ENCODE peak calls at places on chromosomes 13 and 19, in five cellular contexts. S, R, F, P and Q are unnamed samples.

GRCh38 chr19:27679905-27680304 is 1533.0 kb downstream of the UQCRFS1 start:
- DNase-seq in S (no peak), F (no peak), P (no peak), R (no peak), Q (no peak)

GRCh38 chr13:46666727-46667456 is 113.9 kb downstream of the LRCH1 start:
- DNase-seq in F (no peak), R (no peak), S (peak; percentile 82), P (no peak), Q (no peak)

GRCh38 chr19:23509686-23510450 is 114.6 kb upstream of the ZNF91 start:
- DNase-seq in P (no peak), R (no peak), S (no peak), F (no peak), Q (no peak)

GRCh38 chr13:47000166-47000565 is 103.3 kb upstream of the HTR2A start:
- DNase-seq in F (no peak), P (no peak), R (peak; percentile 56), S (no peak), Q (no peak)

GRCh38 chr13:28754698-28755545 is 36.2 kb upstream of the SLC46A3 start:
- DNase-seq in S (no peak), F (peak; percentile 42), R (no peak), P (no peak), Q (no peak)

GRCh38 chr13:31234729-31235128 is 35.0 kb downstream of the B3GLCT start:
- DNase-seq in F (no peak), R (no peak), P (no peak), S (no peak), Q (no peak)

GRCh38 chr13:33188093-33188882 is 97.3 kb downstream of the STARD13 start:
- DNase-seq in F (no peak), R (peak; percentile 68), S (no peak), P (no peak), Q (no peak)

GRCh38 chr19:41172297-41173164 is 20.5 kb upstream of the CYP2S1 start:
- DNase-seq in R (no peak), P (no peak), F (peak; percentile 37), S (no peak), Q (no peak)

GRCh38 chr13:50323440-50324070 is 308.3 kb downstream of the KCNRG start:
- DNase-seq in F (no peak), R (peak; percentile 97), P (no peak), S (no peak), Q (peak; percentile 84)

GRCh38 chr13:99227331-99227900 is 26.8 kb downstream of the UBAC2 start:
- DNase-seq in F (no peak), S (no peak), R (no peak), P (no peak), Q (no peak)

GRCh38 chr13:100100115-100100879 is 11.4 kb downstream of the PCCA start:
- DNase-seq in F (no peak), R (peak; percentile 89), P (peak; percentile 41), S (no peak), Q (no peak)

GRCh38 chr19:54105796-54106195 is 3.1 kb downstream of the NDUFA3 start:
- DNase-seq in P (peak; percentile 11), S (no peak), R (no peak), F (no peak), Q (no peak)

GRCh38 chr13:27968316-27969072 is 621 bp downstream of the CDX2 start:
- DNase-seq in S (no peak), F (no peak), P (no peak), R (no peak), Q (no peak)

GRCh38 chr19:42248270-42249148 is 6.1 kb upstream of the GSK3A start:
- DNase-seq in F (no peak), P (peak; percentile 49), R (no peak), S (no peak), Q (no peak)

GRCh38 chr19:52221831-52222375 is 32.1 kb downstream of the PPP2R1A start:
- DNase-seq in P (no peak), F (no peak), R (no peak), S (peak; percentile 32), Q (no peak)

GRCh38 chr13:40558656-40559055 is 107.8 kb downstream of the FOXO1 start:
- DNase-seq in R (no peak), P (no peak), S (no peak), F (no peak), Q (no peak)

GRCh38 chr13:112078879-112079526 is 12.1 kb downstream of the SOX1 start:
- DNase-seq in S (peak; percentile 2), R (no peak), F (no peak), P (no peak), Q (no peak)

GRCh38 chr19:5035817-5036732 is 67.2 kb downstream of the KDM4B start:
- DNase-seq in S (no peak), F (no peak), R (no peak), P (peak; percentile 40), Q (no peak)

GRCh38 chr19:3801412-3802096 is 15.4 kb upstream of the MATK start:
- DNase-seq in P (peak; percentile 28), S (no peak), F (no peak), R (peak; percentile 26), Q (no peak)

GRCh38 chr13:96898855-96899254 is 95.4 kb downstream of the OXGR1 start:
- DNase-seq in S (no peak), F (no peak), R (no peak), P (no peak), Q (no peak)

GRCh38 chr13:78972561-78972960 is 313.6 kb upstream of the OBI1 start:
- DNase-seq in P (no peak), S (no peak), R (no peak), F (no peak), Q (no peak)

GRCh38 chr13:24032674-24033073 is 127.8 kb upstream of the SPATA13 start:
- DNase-seq in F (peak; percentile 7), R (peak; percentile 64), P (no peak), S (no peak), Q (no peak)

GRCh38 chr13:31172535-31172934 is 10.8 kb upstream of the HSPH1 start:
- DNase-seq in F (no peak), P (no peak), R (peak; percentile 90), S (no peak), Q (peak; percentile 62)

GRCh38 chr19:572891-573825 is 762 bp downstream of the BSG start:
- DNase-seq in S (peak; percentile 74), R (peak; percentile 45), F (peak; percentile 52), P (peak; percentile 79), Q (no peak)

GRCh38 chr13:27964741-27965323 is 4.3 kb downstream of the CDX2 start:
- DNase-seq in F (no peak), R (no peak), P (no peak), S (no peak), Q (no peak)

GRCh38 chr13:29754486-29754806 is 96.0 kb downstream of the UBL3 start:
- DNase-seq in F (no peak), S (no peak), P (no peak), R (peak; percentile 73), Q (no peak)

GRCh38 chr19:51547397-51548212 is 16.1 kb upstream of the SIGLEC6 start:
- DNase-seq in S (no peak), F (no peak), R (no peak), P (no peak), Q (no peak)

GRCh38 chr13:109785892-109786450 is 412 bp downstream of the IRS2 start:
- DNase-seq in S (no peak), F (no peak), R (no peak), P (no peak), Q (no peak)

GRCh38 chr19:38735257-38735686 is 9.0 kb downstream of the CAPN12 start:
- DNase-seq in P (peak; percentile 52), F (no peak), R (no peak), S (peak; percentile 67), Q (no peak)

GRCh38 chr19:7004313-7004931 is 16.8 kb downstream of the MBD3L2B start:
- DNase-seq in S (no peak), F (no peak), P (no peak), R (peak; percentile 12), Q (no peak)

GRCh38 chr19:18869231-18869575 is 26.8 kb downstream of the CERS1 start:
- DNase-seq in P (no peak), F (no peak), S (no peak), R (no peak), Q (no peak)

GRCh38 chr13:60811581-60811980 is 414.6 kb downstream of the TDRD3 start:
- DNase-seq in R (no peak), P (no peak), F (no peak), S (no peak), Q (no peak)

GRCh38 chr19:38778733-38779132 is 5.4 kb upstream of the LGALS7 start:
- DNase-seq in R (no peak), F (no peak), P (no peak), S (no peak), Q (no peak)

GRCh38 chr13:94228781-94229180 is 250.7 kb downstream of the DCT start:
- DNase-seq in S (no peak), F (no peak), P (no peak), R (peak; percentile 45), Q (peak; percentile 5)

DNA sequence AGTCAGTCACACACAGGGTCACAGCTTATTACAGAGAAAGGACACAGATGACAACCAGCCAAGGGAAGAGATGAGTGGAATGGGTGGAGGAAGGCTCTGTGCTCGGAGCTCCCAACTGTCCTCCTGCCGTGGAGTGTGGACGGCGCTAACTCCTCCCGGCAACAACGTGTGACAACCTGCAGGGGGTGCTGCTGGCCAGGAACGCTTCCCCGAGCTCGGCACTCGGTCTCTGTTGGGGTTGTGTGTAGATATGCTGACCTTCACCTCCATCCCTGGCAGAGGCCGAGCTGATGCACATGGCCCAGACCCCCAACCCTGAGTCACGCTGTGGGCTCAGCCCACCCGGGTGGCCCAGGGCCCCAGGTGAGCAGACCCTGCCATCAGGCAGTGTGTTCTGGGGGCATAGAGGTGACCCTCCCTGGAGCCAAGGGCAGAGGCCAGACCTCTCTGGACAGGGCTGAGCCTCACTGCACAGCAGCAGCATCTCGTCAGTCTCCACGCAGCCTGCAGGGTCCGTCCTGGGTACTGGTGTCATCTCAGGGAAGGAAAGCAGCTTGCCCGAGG is 14.1 kb downstream of the ZNF444 start:
- DNase-seq in F (no peak), R (no peak), P (no peak), S (no peak), Q (no peak)
- TF ChIP-seq CTCF in F (no peak), R (peak; percentile 37), P (no peak), S (no peak), Q (peak; percentile 39)

GRCh38 chr19:43779820-43780219 is 953 bp downstream of the KCNN4 start:
- DNase-seq in P (no peak), S (no peak), F (no peak), R (no peak), Q (no peak)

GRCh38 chr19:43780706-43781525 is at the start of gene KCNN4:
- DNase-seq in S (no peak), P (no peak), R (peak; percentile 91), F (no peak), Q (peak; percentile 39)

GRCh38 chr19:43777163-43777700 is 3.5 kb downstream of the KCNN4 start:
- DNase-seq in S (no peak), P (no peak), F (no peak), R (peak; percentile 82), Q (no peak)

GRCh38 chr19:43779147-43779819 is 1.5 kb downstream of the KCNN4 start:
- DNase-seq in S (peak; percentile 72), P (no peak), F (no peak), R (no peak), Q (no peak)

GRCh38 chr19:43778651-43779050 is 2.1 kb downstream of the KCNN4 start:
- DNase-seq in F (no peak), R (no peak), S (no peak), P (no peak), Q (no peak)
- H3K4me3 ChIP-seq in F (no peak overlapping the region), R (no peak overlapping the region), S (no peak overlapping the region), P (no peak overlapping the region), Q (no peak overlapping the region)

GRCh38 chr13:80341098-80341701 is at the start of gene SPRY2:
- DNase-seq in P (peak; percentile 86), R (peak; percentile 97), F (peak; percentile 92), S (peak; percentile 96), Q (peak; percentile 86)
- TF ChIP-seq CTCF in P (peak; percentile 24), R (no peak), F (no peak), S (peak; percentile 34), Q (no peak)

GRCh38 chr13:106570354-106570822 is 2.5 kb upstream of the ARGLU1 start:
- DNase-seq in S (peak; percentile 82), R (peak; percentile 78), F (peak; percentile 72), P (peak; percentile 60), Q (no peak)
- H3K4me3 ChIP-seq in S (peak overlapping the region; percentile 17), R (no peak overlapping the region), F (no peak overlapping the region), P (no peak overlapping the region), Q (no peak overlapping the region)